ENCODE peak calls at places on chromosome 7, in five cellular contexts. Q, U, E, H and V are unnamed samples.
A peak's percentile ranks its signal among the peaks of the same experiment; 100 is the strongest.

GRCh38 chr7:15628876-15629275 is 57.6 kb downstream of the MEOX2 start:
- DNase-seq in Q (no peak), U (no peak), E (no peak), H (no peak), V (peak; percentile 37)

GRCh38 chr7:1961776-1962276 is 270.9 kb downstream of the MAD1L1 start:
- DNase-seq in Q (no peak), U (no peak), E (no peak), H (no peak), V (peak; percentile 98)

GRCh38 chr7:148750442-148751355 is 52.0 kb downstream of the CUL1 start:
- DNase-seq in Q (no peak), U (no peak), E (no peak), H (no peak), V (no peak)

GRCh38 chr7:105773030-105773460 is 103.4 kb downstream of the ATXN7L1 start:
- DNase-seq in Q (no peak), U (no peak), E (no peak), H (no peak), V (no peak)

GRCh38 chr7:25207887-25208286 is 20.4 kb downstream of the NPVF start:
- DNase-seq in Q (no peak), U (no peak), E (no peak), H (no peak), V (no peak)

GRCh38 chr7:107047902-107048782 is 3.6 kb downstream of the PRKAR2B start:
- DNase-seq in Q (no peak), U (no peak), E (no peak), H (no peak), V (no peak)

GRCh38 chr7:77684030-77684429 is 12.2 kb upstream of the RSBN1L start:
- DNase-seq in Q (peak; percentile 77), U (no peak), E (peak; percentile 49), H (peak; percentile 38), V (peak; percentile 87)

GRCh38 chr7:132398253-132398913 is 177.9 kb downstream of the PLXNA4 start:
- DNase-seq in Q (no peak), U (no peak), E (no peak), H (no peak), V (no peak)

GRCh38 chr7:693280-693679 is 33.2 kb upstream of the DNAAF5 start:
- DNase-seq in Q (peak; percentile 22), U (peak; percentile 22), E (no peak), H (no peak), V (no peak)

GRCh38 chr7:41993173-41993867 is 243.7 kb downstream of the GLI3 start:
- DNase-seq in Q (no peak), U (no peak), E (no peak), H (no peak), V (peak; percentile 55)

GRCh38 chr7:2199956-2200583 is 32.7 kb downstream of the MAD1L1 start:
- DNase-seq in Q (no peak), U (no peak), E (no peak), H (no peak), V (no peak)

GRCh38 chr7:29987821-29988317 is 1.7 kb downstream of the SCRN1 start:
- DNase-seq in Q (no peak), U (no peak), E (no peak), H (no peak), V (peak; percentile 91)

GRCh38 chr7:29988391-29989256 is 977 bp downstream of the SCRN1 start:
- DNase-seq in Q (peak; percentile 68), U (peak; percentile 60), E (peak; percentile 53), H (peak; percentile 48), V (peak; percentile 79)

GRCh38 chr7:29989257-29989995 is at the start of gene SCRN1:
- DNase-seq in Q (peak; percentile 66), U (peak; percentile 43), E (peak; percentile 42), H (peak; percentile 66), V (no peak)

GRCh38 chr7:29990931-29991330 is 1.3 kb upstream of the SCRN1 start:
- DNase-seq in Q (no peak), U (no peak), E (no peak), H (no peak), V (no peak)

DNA sequence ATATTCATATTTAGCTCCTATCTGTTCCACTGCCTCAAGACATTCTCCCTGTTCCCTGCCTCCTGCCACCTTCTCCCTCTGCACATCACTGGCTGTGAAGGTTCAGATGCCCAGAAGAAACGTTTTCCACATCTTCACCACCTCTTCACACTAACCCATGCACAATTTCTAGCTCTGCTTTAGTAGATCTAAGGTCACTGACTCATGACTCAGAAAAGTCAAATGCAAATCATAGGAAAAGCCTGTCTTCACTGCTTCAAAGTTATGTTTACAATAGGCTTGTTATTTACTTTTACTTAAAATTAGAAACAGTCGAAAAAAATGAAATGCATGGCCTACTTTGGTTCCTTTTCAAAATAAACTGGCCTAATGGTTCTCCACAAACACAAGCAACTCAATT is 2.5 kb downstream of the SCRN1 start:
- DNase-seq in Q (no peak), U (no peak), E (no peak), H (no peak), V (peak; percentile 68)
- H3K4me3 ChIP-seq in Q (no peak overlapping the region), U (no peak overlapping the region), E (no peak overlapping the region), H (no peak overlapping the region), V (no peak overlapping the region)

GRCh38 chr7:116097365-116098009 is 66.9 kb upstream of the TFEC start:
- DNase-seq in Q (no peak), U (no peak), E (no peak), H (no peak), V (peak; percentile 63)
- TF ChIP-seq CTCF in Q (no peak), U (no peak), E (no peak), H (no peak), V (peak; percentile 14)

GRCh38 chr7:4792537-4793126 is 17.2 kb downstream of the AP5Z1 start:
- DNase-seq in Q (no peak), U (no peak), E (no peak), H (no peak), V (peak; percentile 14)
- H3K4me3 ChIP-seq in Q (peak overlapping the region; percentile 56), U (peak overlapping the region; percentile 48), E (peak overlapping the region; percentile 67), H (peak overlapping the region; percentile 34), V (peak overlapping the region; percentile 9)

GRCh38 chr7:138184191-138184590 is 107.9 kb downstream of the AKR1D1 start:
- DNase-seq in Q (no peak), U (no peak), E (no peak), H (no peak), V (no peak)

GRCh38 chr7:138185132-138185908 is 109.1 kb downstream of the AKR1D1 start:
- DNase-seq in Q (no peak), U (no peak), E (no peak), H (no peak), V (no peak)

GRCh38 chr7:138188290-138188858 is 112.1 kb downstream of the AKR1D1 start:
- DNase-seq in Q (no peak), U (no peak), E (no peak), H (no peak), V (no peak)

DNA sequence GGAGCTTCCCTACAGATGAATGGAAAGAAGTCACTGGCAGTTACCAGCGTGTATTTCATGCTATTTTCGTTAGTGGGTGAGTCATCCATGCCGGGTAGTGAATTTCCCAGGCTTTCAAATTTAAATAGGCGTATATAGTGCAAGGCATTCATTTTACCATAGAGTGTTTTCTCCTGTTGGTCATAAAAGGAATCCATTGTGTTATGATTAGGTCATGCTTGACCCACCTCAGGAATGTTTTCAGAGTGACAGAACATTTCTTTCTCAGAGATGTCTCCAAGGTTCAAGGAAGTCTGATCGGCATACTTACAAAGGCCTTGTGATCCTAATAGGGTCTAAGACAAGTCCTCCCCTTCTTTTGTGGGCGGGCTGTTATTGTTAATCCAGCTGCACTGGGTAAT is 110.7 kb downstream of the AKR1D1 start:
- DNase-seq in Q (no peak), U (no peak), E (no peak), H (no peak), V (no peak)
- TF ChIP-seq CTCF in Q (no peak), U (no peak), E (no peak), H (no peak), V (no peak)

DNA sequence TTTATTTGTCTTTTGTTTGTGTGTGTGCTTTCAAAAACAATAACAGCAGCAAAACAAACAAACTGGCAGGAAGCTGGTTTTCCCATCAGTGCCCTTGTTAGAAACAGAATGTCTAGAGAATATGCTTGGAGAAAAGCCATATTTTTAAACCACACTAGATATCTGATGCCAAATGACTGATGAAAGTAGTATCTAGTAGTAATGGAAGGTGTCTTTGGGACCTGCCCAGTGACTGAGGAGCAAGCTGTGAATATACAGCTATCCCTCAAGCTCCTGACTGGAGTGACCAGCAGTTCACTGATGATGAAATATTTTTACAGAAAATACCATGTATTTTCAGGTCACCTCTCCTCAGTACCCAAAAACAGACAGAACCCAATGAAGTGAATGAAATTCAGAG is 956 bp downstream of the PDE1C start:
- DNase-seq in Q (no peak), U (no peak), E (no peak), H (no peak), V (no peak)
- H3K4me3 ChIP-seq in Q (no peak overlapping the region), U (peak overlapping the region; percentile 62), E (peak overlapping the region; percentile 73), H (no peak overlapping the region), V (no peak overlapping the region)